ENCODE peak calls at places on chromosomes 12 and 14, in nine cellular contexts. One of them, this sample, is unnamed.

GRCh38 chr12:128853321-128854197 is at the start of gene GLT1D1:
- DNase-seq in uterus: no peak
- DNase-seq in NCI-H774: no peak
- DNase-seq in GM19239: no peak
- DNase-seq in activated CD8-positive, alpha-beta memory T cell treated with anti-CD3 and anti-CD28 coated beads for 24 hours: no peak
- DNase-seq in stimulated activated CD4-positive, alpha-beta T cell treated with anti-CD3 and anti-CD28 coated beads, Interleukin-15, amount 100 ng/mL, for 1 hour: no peak
- DNase-seq in NCI-H1092 treated with DMSO at 0.1 percent for 48 hours: peak
- DNase-seq in A673: no peak
- DNase-seq in cardiac fibroblast: no peak
- DNase-seq in this sample: peak

GRCh38 chr12:56487448-56488040 is 417 bp downstream of the GLS2 start:
- DNase-seq in uterus: peak
- DNase-seq in cardiac fibroblast: peak
- DNase-seq in stimulated activated CD4-positive, alpha-beta T cell treated with anti-CD3 and anti-CD28 coated beads, Interleukin-15, amount 100 ng/mL, for 1 hour: no peak
- DNase-seq in GM19239: no peak
- DNase-seq in NCI-H774: peak
- DNase-seq in activated CD8-positive, alpha-beta memory T cell treated with anti-CD3 and anti-CD28 coated beads for 24 hours: peak
- DNase-seq in A673: peak
- DNase-seq in NCI-H1092 treated with DMSO at 0.1 percent for 48 hours: peak
- DNase-seq in this sample: peak

GRCh38 chr12:106039242-106039641 is 99.5 kb downstream of the NUAK1 start:
- DNase-seq in GM19239: no peak
- DNase-seq in A673: no peak
- DNase-seq in stimulated activated CD4-positive, alpha-beta T cell treated with anti-CD3 and anti-CD28 coated beads, Interleukin-15, amount 100 ng/mL, for 1 hour: no peak
- DNase-seq in NCI-H1092 treated with DMSO at 0.1 percent for 48 hours: no peak
- DNase-seq in cardiac fibroblast: no peak
- DNase-seq in activated CD8-positive, alpha-beta memory T cell treated with anti-CD3 and anti-CD28 coated beads for 24 hours: no peak
- DNase-seq in uterus: no peak
- DNase-seq in NCI-H774: no peak
- DNase-seq in this sample: no peak

GRCh38 chr12:52380271-52380694 is 5.2 kb downstream of the KRT84 start:
- DNase-seq in stimulated activated CD4-positive, alpha-beta T cell treated with anti-CD3 and anti-CD28 coated beads, Interleukin-15, amount 100 ng/mL, for 1 hour: no peak
- DNase-seq in uterus: no peak
- DNase-seq in GM19239: no peak
- DNase-seq in activated CD8-positive, alpha-beta memory T cell treated with anti-CD3 and anti-CD28 coated beads for 24 hours: no peak
- DNase-seq in A673: peak
- DNase-seq in NCI-H774: peak
- DNase-seq in NCI-H1092 treated with DMSO at 0.1 percent for 48 hours: peak
- DNase-seq in cardiac fibroblast: peak
- DNase-seq in this sample: peak

GRCh38 chr12:93125126-93125525 is 196.0 kb upstream of the EEA1 start:
- DNase-seq in A673: no peak
- DNase-seq in GM19239: no peak
- DNase-seq in NCI-H774: no peak
- DNase-seq in cardiac fibroblast: peak
- DNase-seq in NCI-H1092 treated with DMSO at 0.1 percent for 48 hours: no peak
- DNase-seq in stimulated activated CD4-positive, alpha-beta T cell treated with anti-CD3 and anti-CD28 coated beads, Interleukin-15, amount 100 ng/mL, for 1 hour: no peak
- DNase-seq in activated CD8-positive, alpha-beta memory T cell treated with anti-CD3 and anti-CD28 coated beads for 24 hours: no peak
- DNase-seq in uterus: no peak
- DNase-seq in this sample: no peak

GRCh38 chr12:116736962-116737773 is 701 bp downstream of the SPRING1 start:
- DNase-seq in GM19239: no peak
- DNase-seq in NCI-H1092 treated with DMSO at 0.1 percent for 48 hours: no peak
- DNase-seq in stimulated activated CD4-positive, alpha-beta T cell treated with anti-CD3 and anti-CD28 coated beads, Interleukin-15, amount 100 ng/mL, for 1 hour: no peak
- DNase-seq in NCI-H774: no peak
- DNase-seq in A673: no peak
- DNase-seq in uterus: no peak
- DNase-seq in activated CD8-positive, alpha-beta memory T cell treated with anti-CD3 and anti-CD28 coated beads for 24 hours: peak
- DNase-seq in cardiac fibroblast: no peak
- DNase-seq in this sample: peak

GRCh38 chr14:33676135-33676566 is 274.7 kb downstream of the EGLN3 start:
- DNase-seq in activated CD8-positive, alpha-beta memory T cell treated with anti-CD3 and anti-CD28 coated beads for 24 hours: no peak
- DNase-seq in GM19239: no peak
- DNase-seq in cardiac fibroblast: peak
- DNase-seq in NCI-H1092 treated with DMSO at 0.1 percent for 48 hours: peak
- DNase-seq in stimulated activated CD4-positive, alpha-beta T cell treated with anti-CD3 and anti-CD28 coated beads, Interleukin-15, amount 100 ng/mL, for 1 hour: no peak
- DNase-seq in A673: peak
- DNase-seq in uterus: no peak
- DNase-seq in NCI-H774: no peak
- DNase-seq in this sample: peak

GRCh38 chr12:68375701-68376469 is 43.7 kb upstream of the MDM1 start:
- DNase-seq in GM19239: no peak
- DNase-seq in NCI-H1092 treated with DMSO at 0.1 percent for 48 hours: peak
- DNase-seq in A673: no peak
- DNase-seq in cardiac fibroblast: no peak
- DNase-seq in uterus: no peak
- DNase-seq in stimulated activated CD4-positive, alpha-beta T cell treated with anti-CD3 and anti-CD28 coated beads, Interleukin-15, amount 100 ng/mL, for 1 hour: no peak
- DNase-seq in NCI-H774: no peak
- DNase-seq in activated CD8-positive, alpha-beta memory T cell treated with anti-CD3 and anti-CD28 coated beads for 24 hours: no peak
- DNase-seq in this sample: peak

GRCh38 chr12:14999421-15000047 is 26.7 kb downstream of the PDE6H start:
- DNase-seq in activated CD8-positive, alpha-beta memory T cell treated with anti-CD3 and anti-CD28 coated beads for 24 hours: no peak
- DNase-seq in uterus: peak
- DNase-seq in NCI-H1092 treated with DMSO at 0.1 percent for 48 hours: no peak
- DNase-seq in NCI-H774: no peak
- DNase-seq in A673: peak
- DNase-seq in GM19239: no peak
- DNase-seq in cardiac fibroblast: no peak
- DNase-seq in stimulated activated CD4-positive, alpha-beta T cell treated with anti-CD3 and anti-CD28 coated beads, Interleukin-15, amount 100 ng/mL, for 1 hour: no peak
- DNase-seq in this sample: no peak

GRCh38 chr12:125683748-125684381 is 618.6 kb downstream of the AACS start:
- DNase-seq in NCI-H774: peak
- DNase-seq in cardiac fibroblast: no peak
- DNase-seq in A673: no peak
- DNase-seq in uterus: no peak
- DNase-seq in stimulated activated CD4-positive, alpha-beta T cell treated with anti-CD3 and anti-CD28 coated beads, Interleukin-15, amount 100 ng/mL, for 1 hour: no peak
- DNase-seq in GM19239: peak
- DNase-seq in NCI-H1092 treated with DMSO at 0.1 percent for 48 hours: peak
- DNase-seq in activated CD8-positive, alpha-beta memory T cell treated with anti-CD3 and anti-CD28 coated beads for 24 hours: peak
- DNase-seq in this sample: peak

GRCh38 chr14:21796912-21797311 is 123.3 kb upstream of the OR4E1 start:
- DNase-seq in uterus: no peak
- DNase-seq in NCI-H774: no peak
- DNase-seq in activated CD8-positive, alpha-beta memory T cell treated with anti-CD3 and anti-CD28 coated beads for 24 hours: no peak
- DNase-seq in cardiac fibroblast: no peak
- DNase-seq in stimulated activated CD4-positive, alpha-beta T cell treated with anti-CD3 and anti-CD28 coated beads, Interleukin-15, amount 100 ng/mL, for 1 hour: no peak
- DNase-seq in NCI-H1092 treated with DMSO at 0.1 percent for 48 hours: no peak
- DNase-seq in A673: peak
- DNase-seq in GM19239: no peak
- DNase-seq in this sample: no peak

GRCh38 chr14:36035675-36036074 is 140.8 kb downstream of the PTCSC3 start:
- DNase-seq in cardiac fibroblast: no peak
- DNase-seq in uterus: no peak
- DNase-seq in A673: no peak
- DNase-seq in NCI-H1092 treated with DMSO at 0.1 percent for 48 hours: no peak
- DNase-seq in activated CD8-positive, alpha-beta memory T cell treated with anti-CD3 and anti-CD28 coated beads for 24 hours: no peak
- DNase-seq in NCI-H774: no peak
- DNase-seq in GM19239: no peak
- DNase-seq in stimulated activated CD4-positive, alpha-beta T cell treated with anti-CD3 and anti-CD28 coated beads, Interleukin-15, amount 100 ng/mL, for 1 hour: no peak
- DNase-seq in this sample: no peak

GRCh38 chr12:111430418-111431353 is 25.0 kb downstream of the SH2B3 start:
- DNase-seq in cardiac fibroblast: no peak
- DNase-seq in uterus: no peak
- DNase-seq in NCI-H1092 treated with DMSO at 0.1 percent for 48 hours: no peak
- DNase-seq in NCI-H774: no peak
- DNase-seq in activated CD8-positive, alpha-beta memory T cell treated with anti-CD3 and anti-CD28 coated beads for 24 hours: peak
- DNase-seq in GM19239: no peak
- DNase-seq in A673: no peak
- DNase-seq in stimulated activated CD4-positive, alpha-beta T cell treated with anti-CD3 and anti-CD28 coated beads, Interleukin-15, amount 100 ng/mL, for 1 hour: peak
- DNase-seq in this sample: no peak

GRCh38 chr14:79767278-79767677 is 444.0 kb downstream of the DIO2 start:
- DNase-seq in cardiac fibroblast: no peak
- DNase-seq in GM19239: no peak
- DNase-seq in uterus: no peak
- DNase-seq in NCI-H774: no peak
- DNase-seq in NCI-H1092 treated with DMSO at 0.1 percent for 48 hours: no peak
- DNase-seq in A673: no peak
- DNase-seq in stimulated activated CD4-positive, alpha-beta T cell treated with anti-CD3 and anti-CD28 coated beads, Interleukin-15, amount 100 ng/mL, for 1 hour: no peak
- DNase-seq in activated CD8-positive, alpha-beta memory T cell treated with anti-CD3 and anti-CD28 coated beads for 24 hours: no peak
- DNase-seq in this sample: no peak

GRCh38 chr12:21618566-21618965 is 13.9 kb upstream of the GYS2 start:
- DNase-seq in activated CD8-positive, alpha-beta memory T cell treated with anti-CD3 and anti-CD28 coated beads for 24 hours: no peak
- DNase-seq in NCI-H1092 treated with DMSO at 0.1 percent for 48 hours: no peak
- DNase-seq in uterus: no peak
- DNase-seq in stimulated activated CD4-positive, alpha-beta T cell treated with anti-CD3 and anti-CD28 coated beads, Interleukin-15, amount 100 ng/mL, for 1 hour: no peak
- DNase-seq in NCI-H774: no peak
- DNase-seq in cardiac fibroblast: no peak
- DNase-seq in GM19239: no peak
- DNase-seq in A673: no peak
- DNase-seq in this sample: no peak

GRCh38 chr14:77794357-77794756 is 5.6 kb upstream of the ADCK1 start:
- DNase-seq in NCI-H774: no peak
- DNase-seq in activated CD8-positive, alpha-beta memory T cell treated with anti-CD3 and anti-CD28 coated beads for 24 hours: no peak
- DNase-seq in GM19239: no peak
- DNase-seq in stimulated activated CD4-positive, alpha-beta T cell treated with anti-CD3 and anti-CD28 coated beads, Interleukin-15, amount 100 ng/mL, for 1 hour: no peak
- DNase-seq in NCI-H1092 treated with DMSO at 0.1 percent for 48 hours: no peak
- DNase-seq in uterus: no peak
- DNase-seq in cardiac fibroblast: no peak
- DNase-seq in A673: no peak
- DNase-seq in this sample: no peak

GRCh38 chr12:121190523-121191031 is 19.4 kb upstream of the P2RX4 start:
- DNase-seq in cardiac fibroblast: peak
- DNase-seq in GM19239: no peak
- DNase-seq in NCI-H1092 treated with DMSO at 0.1 percent for 48 hours: no peak
- DNase-seq in A673: peak
- DNase-seq in activated CD8-positive, alpha-beta memory T cell treated with anti-CD3 and anti-CD28 coated beads for 24 hours: no peak
- DNase-seq in uterus: no peak
- DNase-seq in stimulated activated CD4-positive, alpha-beta T cell treated with anti-CD3 and anti-CD28 coated beads, Interleukin-15, amount 100 ng/mL, for 1 hour: no peak
- DNase-seq in NCI-H774: no peak
- DNase-seq in this sample: no peak

GRCh38 chr12:13343380-13343779 is 146.9 kb downstream of the EMP1 start:
- DNase-seq in NCI-H774: no peak
- DNase-seq in uterus: no peak
- DNase-seq in stimulated activated CD4-positive, alpha-beta T cell treated with anti-CD3 and anti-CD28 coated beads, Interleukin-15, amount 100 ng/mL, for 1 hour: no peak
- DNase-seq in GM19239: no peak
- DNase-seq in A673: no peak
- DNase-seq in NCI-H1092 treated with DMSO at 0.1 percent for 48 hours: no peak
- DNase-seq in cardiac fibroblast: no peak
- DNase-seq in activated CD8-positive, alpha-beta memory T cell treated with anti-CD3 and anti-CD28 coated beads for 24 hours: no peak
- DNase-seq in this sample: no peak

GRCh38 chr14:37447883-37448391 is 147.1 kb downstream of the FOXA1 start:
- DNase-seq in cardiac fibroblast: no peak
- DNase-seq in stimulated activated CD4-positive, alpha-beta T cell treated with anti-CD3 and anti-CD28 coated beads, Interleukin-15, amount 100 ng/mL, for 1 hour: no peak
- DNase-seq in GM19239: no peak
- DNase-seq in NCI-H1092 treated with DMSO at 0.1 percent for 48 hours: no peak
- DNase-seq in A673: no peak
- DNase-seq in NCI-H774: no peak
- DNase-seq in uterus: no peak
- DNase-seq in activated CD8-positive, alpha-beta memory T cell treated with anti-CD3 and anti-CD28 coated beads for 24 hours: no peak
- DNase-seq in this sample: no peak

GRCh38 chr12:6273931-6274687 is 36.4 kb upstream of the PLEKHG6 start:
- DNase-seq in NCI-H1092 treated with DMSO at 0.1 percent for 48 hours: no peak
- DNase-seq in A673: no peak
- DNase-seq in NCI-H774: no peak
- DNase-seq in GM19239: no peak
- DNase-seq in uterus: peak
- DNase-seq in stimulated activated CD4-positive, alpha-beta T cell treated with anti-CD3 and anti-CD28 coated beads, Interleukin-15, amount 100 ng/mL, for 1 hour: no peak
- DNase-seq in cardiac fibroblast: peak
- DNase-seq in activated CD8-positive, alpha-beta memory T cell treated with anti-CD3 and anti-CD28 coated beads for 24 hours: no peak
- DNase-seq in this sample: peak

GRCh38 chr14:60311417-60311816 is 62.4 kb downstream of the PPM1A start:
- DNase-seq in NCI-H774: no peak
- DNase-seq in cardiac fibroblast: peak
- DNase-seq in activated CD8-positive, alpha-beta memory T cell treated with anti-CD3 and anti-CD28 coated beads for 24 hours: no peak
- DNase-seq in stimulated activated CD4-positive, alpha-beta T cell treated with anti-CD3 and anti-CD28 coated beads, Interleukin-15, amount 100 ng/mL, for 1 hour: no peak
- DNase-seq in A673: peak
- DNase-seq in uterus: no peak
- DNase-seq in GM19239: no peak
- DNase-seq in NCI-H1092 treated with DMSO at 0.1 percent for 48 hours: peak
- DNase-seq in this sample: peak

GRCh38 chr12:120642086-120642485 is 1.7 kb downstream of the CABP1 start:
- DNase-seq in NCI-H1092 treated with DMSO at 0.1 percent for 48 hours: no peak
- DNase-seq in activated CD8-positive, alpha-beta memory T cell treated with anti-CD3 and anti-CD28 coated beads for 24 hours: no peak
- DNase-seq in uterus: no peak
- DNase-seq in cardiac fibroblast: no peak
- DNase-seq in GM19239: no peak
- DNase-seq in A673: no peak
- DNase-seq in stimulated activated CD4-positive, alpha-beta T cell treated with anti-CD3 and anti-CD28 coated beads, Interleukin-15, amount 100 ng/mL, for 1 hour: no peak
- DNase-seq in NCI-H774: no peak
- DNase-seq in this sample: no peak

GRCh38 chr14:101408077-101408831 is 153.0 kb upstream of the DIO3 start:
- DNase-seq in GM19239: no peak
- DNase-seq in stimulated activated CD4-positive, alpha-beta T cell treated with anti-CD3 and anti-CD28 coated beads, Interleukin-15, amount 100 ng/mL, for 1 hour: no peak
- DNase-seq in A673: no peak
- DNase-seq in cardiac fibroblast: peak
- DNase-seq in uterus: peak
- DNase-seq in NCI-H1092 treated with DMSO at 0.1 percent for 48 hours: peak
- DNase-seq in activated CD8-positive, alpha-beta memory T cell treated with anti-CD3 and anti-CD28 coated beads for 24 hours: no peak
- DNase-seq in NCI-H774: no peak
- DNase-seq in this sample: no peak

GRCh38 chr12:113208041-113208934 is 13.0 kb upstream of the TPCN1 start:
- DNase-seq in NCI-H1092 treated with DMSO at 0.1 percent for 48 hours: no peak
- DNase-seq in A673: no peak
- DNase-seq in cardiac fibroblast: peak
- DNase-seq in uterus: no peak
- DNase-seq in activated CD8-positive, alpha-beta memory T cell treated with anti-CD3 and anti-CD28 coated beads for 24 hours: peak
- DNase-seq in NCI-H774: no peak
- DNase-seq in GM19239: peak
- DNase-seq in stimulated activated CD4-positive, alpha-beta T cell treated with anti-CD3 and anti-CD28 coated beads, Interleukin-15, amount 100 ng/mL, for 1 hour: no peak
- DNase-seq in this sample: no peak

GRCh38 chr12:82366182-82366581 is 7.9 kb downstream of the METTL25 start:
- DNase-seq in NCI-H774: no peak
- DNase-seq in GM19239: no peak
- DNase-seq in cardiac fibroblast: no peak
- DNase-seq in uterus: no peak
- DNase-seq in stimulated activated CD4-positive, alpha-beta T cell treated with anti-CD3 and anti-CD28 coated beads, Interleukin-15, amount 100 ng/mL, for 1 hour: no peak
- DNase-seq in NCI-H1092 treated with DMSO at 0.1 percent for 48 hours: no peak
- DNase-seq in activated CD8-positive, alpha-beta memory T cell treated with anti-CD3 and anti-CD28 coated beads for 24 hours: no peak
- DNase-seq in A673: peak
- DNase-seq in this sample: peak

GRCh38 chr12:132522586-132523380 is 32.8 kb downstream of the FBRSL1 start:
- DNase-seq in GM19239: no peak
- DNase-seq in A673: no peak
- DNase-seq in stimulated activated CD4-positive, alpha-beta T cell treated with anti-CD3 and anti-CD28 coated beads, Interleukin-15, amount 100 ng/mL, for 1 hour: no peak
- DNase-seq in NCI-H1092 treated with DMSO at 0.1 percent for 48 hours: no peak
- DNase-seq in uterus: no peak
- DNase-seq in activated CD8-positive, alpha-beta memory T cell treated with anti-CD3 and anti-CD28 coated beads for 24 hours: no peak
- DNase-seq in cardiac fibroblast: no peak
- DNase-seq in NCI-H774: no peak
- DNase-seq in this sample: peak

GRCh38 chr12:103705098-103705497 is 118.0 kb downstream of the STAB2 start:
- DNase-seq in uterus: no peak
- DNase-seq in GM19239: no peak
- DNase-seq in activated CD8-positive, alpha-beta memory T cell treated with anti-CD3 and anti-CD28 coated beads for 24 hours: no peak
- DNase-seq in NCI-H1092 treated with DMSO at 0.1 percent for 48 hours: no peak
- DNase-seq in NCI-H774: no peak
- DNase-seq in stimulated activated CD4-positive, alpha-beta T cell treated with anti-CD3 and anti-CD28 coated beads, Interleukin-15, amount 100 ng/mL, for 1 hour: no peak
- DNase-seq in cardiac fibroblast: no peak
- DNase-seq in A673: no peak
- DNase-seq in this sample: no peak

GRCh38 chr14:23126548-23127278 is 7.7 kb upstream of the CEBPE start:
- DNase-seq in A673: no peak
- DNase-seq in GM19239: no peak
- DNase-seq in activated CD8-positive, alpha-beta memory T cell treated with anti-CD3 and anti-CD28 coated beads for 24 hours: no peak
- DNase-seq in NCI-H774: no peak
- DNase-seq in cardiac fibroblast: no peak
- DNase-seq in stimulated activated CD4-positive, alpha-beta T cell treated with anti-CD3 and anti-CD28 coated beads, Interleukin-15, amount 100 ng/mL, for 1 hour: no peak
- DNase-seq in uterus: no peak
- DNase-seq in NCI-H1092 treated with DMSO at 0.1 percent for 48 hours: no peak
- DNase-seq in this sample: no peak

GRCh38 chr14:97033556-97034081 is 236.4 kb downstream of the VRK1 start:
- DNase-seq in cardiac fibroblast: no peak
- DNase-seq in NCI-H774: no peak
- DNase-seq in NCI-H1092 treated with DMSO at 0.1 percent for 48 hours: no peak
- DNase-seq in activated CD8-positive, alpha-beta memory T cell treated with anti-CD3 and anti-CD28 coated beads for 24 hours: no peak
- DNase-seq in A673: no peak
- DNase-seq in uterus: no peak
- DNase-seq in GM19239: no peak
- DNase-seq in stimulated activated CD4-positive, alpha-beta T cell treated with anti-CD3 and anti-CD28 coated beads, Interleukin-15, amount 100 ng/mL, for 1 hour: no peak
- DNase-seq in this sample: no peak

GRCh38 chr14:71533800-71534199 is 398.4 kb upstream of the RGS6 start:
- DNase-seq in NCI-H1092 treated with DMSO at 0.1 percent for 48 hours: no peak
- DNase-seq in GM19239: no peak
- DNase-seq in A673: no peak
- DNase-seq in uterus: no peak
- DNase-seq in cardiac fibroblast: no peak
- DNase-seq in NCI-H774: no peak
- DNase-seq in stimulated activated CD4-positive, alpha-beta T cell treated with anti-CD3 and anti-CD28 coated beads, Interleukin-15, amount 100 ng/mL, for 1 hour: no peak
- DNase-seq in activated CD8-positive, alpha-beta memory T cell treated with anti-CD3 and anti-CD28 coated beads for 24 hours: no peak
- DNase-seq in this sample: peak

GRCh38 chr14:60862283-60862682 is 118.6 kb downstream of the TRMT5 start:
- DNase-seq in NCI-H774: peak
- DNase-seq in cardiac fibroblast: peak
- DNase-seq in GM19239: no peak
- DNase-seq in uterus: peak
- DNase-seq in NCI-H1092 treated with DMSO at 0.1 percent for 48 hours: peak
- DNase-seq in stimulated activated CD4-positive, alpha-beta T cell treated with anti-CD3 and anti-CD28 coated beads, Interleukin-15, amount 100 ng/mL, for 1 hour: no peak
- DNase-seq in activated CD8-positive, alpha-beta memory T cell treated with anti-CD3 and anti-CD28 coated beads for 24 hours: no peak
- DNase-seq in A673: peak
- DNase-seq in this sample: peak

This sample was measured in NCI-H69.